ENCODE peak calls at places on chromosomes 11 and 22, in ten cellular contexts. I, N, S, W, O, M, U, H, Q and D are unnamed samples.

GRCh38 chr11:124409906-124410305 is 11.1 kb upstream of the OR8B3 start:
- DNase-seq in O (no peak), N (no peak), M (no peak), H (no peak), W (no peak), I (no peak), U (no peak), Q (no peak), S (no peak), D (no peak)

GRCh38 chr11:14179126-14179820 is 179.7 kb downstream of the RRAS2 start:
- DNase-seq in S (no peak), Q (no peak), M (no peak), H (no peak), I (no peak), U (no peak), N (no peak), W (no peak), O (no peak), D (no peak)

GRCh38 chr11:116638463-116638862 is 134.3 kb downstream of the BUD13 start:
- DNase-seq in H (peak; percentile 60), U (no peak), O (no peak), I (no peak), M (no peak), Q (no peak), S (no peak), N (no peak), W (no peak), D (no peak)

GRCh38 chr11:64232182-64233018 is 2.0 kb upstream of the VEGFB start:
- DNase-seq in I (no peak), M (no peak), N (no peak), U (no peak), H (no peak), S (no peak), O (no peak), W (no peak), Q (no peak), D (no peak)

GRCh38 chr22:17083811-17084540 is 824 bp upstream of the IL17RA start:
- DNase-seq in M (peak; percentile 79), H (peak; percentile 85), S (no peak), U (no peak), W (no peak), I (no peak), O (no peak), Q (no peak), N (no peak), D (no peak)

GRCh38 chr11:118939948-118940598 is 14.3 kb upstream of the BCL9L start:
- DNase-seq in S (no peak), H (no peak), W (no peak), O (peak; percentile 76), N (no peak), M (no peak), I (no peak), Q (peak; percentile 61), U (no peak), D (no peak)

GRCh38 chr11:77602385-77603105 is 12.8 kb downstream of the AQP11 start:
- DNase-seq in O (no peak), U (peak; percentile 21), N (no peak), H (no peak), W (peak; percentile 91), I (peak; percentile 68), Q (no peak), S (peak; percentile 97), M (no peak), D (no peak)

GRCh38 chr11:66568124-66568916 is at the start of gene CTSF:
- DNase-seq in U (peak; percentile 84), S (peak; percentile 58), Q (no peak), I (peak; percentile 85), H (peak; percentile 96), W (no peak), N (peak; percentile 62), O (peak; percentile 69), M (peak; percentile 95), D (no peak)

GRCh38 chr11:30091728-30092127 is 74.9 kb upstream of the KCNA4 start:
- DNase-seq in N (no peak), Q (no peak), H (no peak), S (no peak), U (no peak), M (no peak), I (no peak), W (peak; percentile 8), O (no peak), D (no peak)

GRCh38 chr11:93895106-93895862 is 44.9 kb upstream of the VSTM5 start:
- DNase-seq in I (peak; percentile 61), S (peak; percentile 95), Q (peak; percentile 35), N (no peak), H (no peak), U (peak; percentile 18), O (peak; percentile 26), M (no peak), W (peak; percentile 22), D (no peak)

GRCh38 chr11:70159612-70160570 is 43.2 kb upstream of the FADD start:
- DNase-seq in I (no peak), U (peak; percentile 99), O (no peak), M (no peak), Q (no peak), W (peak; percentile 86), N (no peak), H (peak; percentile 93), S (peak; percentile 99), D (no peak)

GRCh38 chr11:104645276-104646018 is 252.8 kb downstream of the CASP12 start:
- DNase-seq in M (no peak), H (no peak), O (no peak), W (no peak), I (no peak), S (no peak), Q (no peak), N (no peak), U (no peak), D (no peak)

GRCh38 chr11:33642461-33643166 is 58.0 kb downstream of the C11orf91 start:
- DNase-seq in I (no peak), N (no peak), M (no peak), Q (no peak), W (no peak), O (no peak), H (peak; percentile 14), S (peak; percentile 60), U (no peak), D (no peak)

GRCh38 chr11:121722431-121723256 is 269.9 kb upstream of the SORL1-AS1 start:
- DNase-seq in O (no peak), M (peak; percentile 94), S (peak; percentile 43), N (no peak), Q (no peak), H (peak; percentile 94), I (peak; percentile 98), W (no peak), U (no peak), D (no peak)

GRCh38 chr11:115528217-115528616 is 24.0 kb upstream of the CADM1 start:
- DNase-seq in M (no peak), I (no peak), Q (no peak), U (no peak), N (no peak), H (no peak), W (no peak), S (no peak), O (no peak), D (no peak)

GRCh38 chr22:48784701-48785503 is 1042.8 kb downstream of the BRD1 start:
- DNase-seq in O (peak; percentile 4), Q (no peak), U (no peak), I (no peak), S (no peak), H (peak; percentile 82), W (no peak), N (no peak), M (no peak), D (no peak)

GRCh38 chr11:129960216-129961214 is 42.1 kb downstream of the PRDM10 start:
- DNase-seq in U (no peak), I (no peak), W (peak; percentile 79), S (peak; percentile 98), M (no peak), N (no peak), O (no peak), Q (peak; percentile 47), H (no peak), D (no peak)

GRCh38 chr22:30423296-30423958 is 2.1 kb upstream of the MTFP1 start:
- DNase-seq in Q (peak; percentile 43), H (peak; percentile 91), I (no peak), O (peak; percentile 53), N (peak; percentile 36), U (no peak), M (no peak), W (peak; percentile 85), S (no peak), D (no peak)

GRCh38 chr11:66277475-66278391 is at the start of gene CNIH2:
- DNase-seq in H (no peak), I (no peak), N (peak; percentile 31), S (peak; percentile 50), Q (peak; percentile 37), O (peak; percentile 46), W (no peak), U (no peak), M (no peak), D (no peak)

GRCh38 chr11:63565728-63566127 is 2.5 kb upstream of the PLAAT2 start:
- DNase-seq in N (no peak), W (no peak), H (peak; percentile 64), O (no peak), I (no peak), Q (no peak), S (no peak), M (no peak), U (no peak), D (no peak)

GRCh38 chr22:25953276-25953675 is 211.3 kb downstream of the MYO18B start:
- DNase-seq in I (peak; percentile 6), N (no peak), H (no peak), S (no peak), O (no peak), U (no peak), W (no peak), M (no peak), Q (no peak), D (no peak)

GRCh38 chr22:27614291-27615007 is 187.1 kb downstream of the MN1 start:
- DNase-seq in N (no peak), U (no peak), O (no peak), I (no peak), Q (no peak), W (no peak), H (no peak), M (peak; percentile 81), S (no peak), D (no peak)

GRCh38 chr11:69498614-69499175 is 17.2 kb downstream of the LINC01488 start:
- DNase-seq in U (no peak), H (no peak), O (no peak), Q (no peak), N (no peak), S (no peak), W (no peak), M (peak; percentile 25), I (no peak), D (no peak)

GRCh38 chr22:45163074-45163416 is 680 bp upstream of the NUP50 start:
- DNase-seq in S (peak; percentile 18), O (peak; percentile 42), W (no peak), I (peak; percentile 19), U (peak; percentile 43), N (no peak), Q (peak; percentile 52), H (no peak), M (no peak), D (no peak)

GRCh38 chr11:31397239-31397834 is 27.7 kb downstream of the DNAJC24 start:
- DNase-seq in M (no peak), I (peak; percentile 36), N (no peak), O (no peak), U (no peak), H (no peak), S (peak; percentile 56), Q (peak; percentile 42), W (peak; percentile 7), D (no peak)

GRCh38 chr11:27241316-27242122 is 121.5 kb downstream of the CCDC34 start:
- DNase-seq in H (no peak), W (peak; percentile 83), N (no peak), S (peak; percentile 84), U (no peak), Q (no peak), M (no peak), O (no peak), I (no peak), D (no peak)

GRCh38 chr11:65077466-65077865 is 6.4 kb downstream of the CDCA5 start:
- DNase-seq in M (no peak), I (no peak), O (no peak), H (no peak), S (peak; percentile 18), U (no peak), N (no peak), W (no peak), Q (peak; percentile 34), D (no peak)

GRCh38 chr11:64908766-64909165 is 8.2 kb downstream of the ATG2A start:
- DNase-seq in H (no peak), M (no peak), Q (no peak), W (no peak), S (no peak), I (no peak), O (no peak), N (no peak), U (no peak), D (no peak)